ENCODE peak calls at places on chromosomes 7 and 10, in eight cellular contexts. I is endothelial cell of umbilical vein, O is A549, X is right lobe of liver, Y is transverse colon, W is esophagus squamous epithelium, N is body of pancreas, G is ovary. E is an unnamed sample.
A peak's percentile ranks its signal among the peaks of the same experiment; 100 is the strongest.

GRCh38 chr10:35503548-35503947 is 101.6 kb upstream of the GJD4 start:
- DNase-seq in I (no peak), O (no peak), X (no peak), Y (no peak), W (no peak), N (no peak), G (no peak), E (no peak)

GRCh38 chr10:13698217-13698616 is 111.5 kb downstream of the PRPF18 start:
- DNase-seq in I (no peak), O (no peak), X (no peak), Y (no peak), W (no peak), N (no peak), G (no peak), E (no peak)

GRCh38 chr10:85043207-85043606 is 714.8 kb downstream of the CCSER2 start:
- DNase-seq in I (no peak), O (no peak), X (no peak), Y (no peak), W (no peak), N (no peak), G (no peak), E (no peak)

GRCh38 chr7:55255501-55256445 is 109.4 kb upstream of the LANCL2 start:
- DNase-seq in I (peak; percentile 76), O (peak; percentile 71), X (peak; percentile 87), Y (peak; percentile 87), W (no peak), N (peak; percentile 88), G (peak; percentile 78), E (peak; percentile 86)

GRCh38 chr7:85630904-85631582 is 444.2 kb upstream of the SEMA3D start:
- DNase-seq in I (peak; percentile 69), O (no peak), X (no peak), Y (no peak), W (no peak), N (no peak), G (no peak), E (no peak)

GRCh38 chr7:36955730-36956129 is 231.4 kb upstream of the AOAH start:
- DNase-seq in I (no peak), O (no peak), X (no peak), Y (no peak), W (no peak), N (no peak), G (no peak), E (no peak)

GRCh38 chr7:47383064-47383463 is 198.8 kb downstream of the TNS3 start:
- DNase-seq in I (no peak), O (no peak), X (no peak), Y (peak; percentile 6), W (no peak), N (no peak), G (no peak), E (no peak)

GRCh38 chr10:15784662-15785300 is 65.1 kb upstream of the ITGA8 start:
- DNase-seq in I (no peak), O (no peak), X (no peak), Y (no peak), W (no peak), N (no peak), G (no peak), E (no peak)

GRCh38 chr10:63628526-63629362 is 107.5 kb downstream of the REEP3 start:
- DNase-seq in I (peak; percentile 91), O (no peak), X (peak; percentile 61), Y (peak; percentile 68), W (no peak), N (peak; percentile 59), G (peak; percentile 36), E (peak; percentile 52)

GRCh38 chr10:24446739-24447138 is 237.8 kb downstream of the KIAA1217 start:
- DNase-seq in I (no peak), O (no peak), X (no peak), Y (no peak), W (no peak), N (no peak), G (no peak), E (no peak)

GRCh38 chr10:28704771-28705170 is 27.4 kb downstream of the BAMBI start:
- DNase-seq in I (no peak), O (no peak), X (no peak), Y (no peak), W (no peak), N (no peak), G (no peak), E (no peak)

GRCh38 chr10:72056113-72056512 is 32.2 kb downstream of the SPOCK2 start:
- DNase-seq in I (no peak), O (no peak), X (no peak), Y (no peak), W (no peak), N (peak; percentile 93), G (no peak), E (no peak)

DNA sequence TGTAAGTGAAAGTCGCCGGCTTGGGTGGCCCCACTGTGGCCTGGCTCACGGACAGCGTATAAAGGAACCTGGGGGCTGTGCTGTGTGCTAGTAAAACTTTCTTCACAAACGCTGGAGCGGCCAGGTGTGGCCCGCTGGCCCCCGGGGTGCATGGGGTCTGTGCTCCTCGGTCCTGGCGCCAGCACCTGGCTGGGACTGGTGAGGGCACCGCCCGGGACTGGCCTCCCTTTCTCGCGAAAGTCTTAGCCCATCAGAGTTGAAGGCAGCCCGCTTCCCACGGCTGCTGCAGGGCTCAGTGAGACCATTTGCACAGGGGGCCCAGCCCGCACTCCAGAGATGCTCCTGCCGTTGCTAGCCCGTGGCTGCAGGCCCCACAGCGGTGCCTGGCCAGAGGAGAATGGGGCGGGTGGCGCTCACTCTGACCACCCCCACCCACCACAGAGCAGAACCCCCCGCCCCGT is 5.8 kb downstream of the PWWP2B start:
- DNase-seq in I (no peak), O (no peak), X (peak; percentile 40), Y (no peak), W (no peak), N (peak; percentile 11), G (no peak), E (no peak)
- H3K4me1 ChIP-seq in I (peaks cover 20% of the 10 kb centered on the region), O (peaks cover 14% of the 10 kb centered on the region), X (peaks cover 14% of the 10 kb centered on the region), Y (peaks cover 47% of the 10 kb centered on the region), W (peaks cover 74% of the 10 kb centered on the region), N (peaks cover 97% of the 10 kb centered on the region), G (peaks cover 16% of the 10 kb centered on the region), E (peaks cover 30% of the 10 kb centered on the region)

DNA sequence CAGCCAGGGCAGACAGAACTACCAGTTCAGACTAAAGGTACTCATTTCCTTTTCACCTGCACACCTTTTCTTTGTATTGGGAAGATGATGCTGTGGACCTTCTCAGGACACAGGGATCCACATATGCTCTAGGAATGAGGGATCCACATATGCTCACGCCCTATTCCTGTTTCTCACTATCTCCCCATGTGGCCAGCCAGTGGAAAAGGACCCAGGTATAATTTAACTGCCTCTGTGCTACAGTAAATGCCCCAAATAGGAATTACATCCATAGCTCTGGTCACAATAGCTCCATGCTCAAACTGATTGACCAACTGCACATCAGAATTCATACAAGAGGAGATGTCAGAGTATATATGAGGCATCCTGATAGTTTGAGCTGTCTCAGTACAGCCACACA is 43.8 kb downstream of the CTTNBP2 start:
- DNase-seq in I (no peak), O (peak; percentile 10), X (no peak), Y (no peak), W (no peak), N (no peak), G (no peak), E (no peak)
- TF ChIP-seq CTCF in I (no peak), O (no peak), X (no peak), Y (no peak), W (no peak), N (no peak), G (no peak), E (no peak)

GRCh38 chr7:2299131-2299829 is 15.0 kb downstream of the SNX8 start:
- DNase-seq in I (peak; percentile 78), O (no peak), X (no peak), Y (no peak), W (no peak), N (peak; percentile 16), G (no peak), E (peak; percentile 25)
- TF ChIP-seq POLR2A in I (no peak), O (no peak), X (peak; percentile 15), Y (no peak), W (no peak), N (no peak), G (no peak), E (no peak)

GRCh38 chr7:137772748-137773147 is 74.0 kb downstream of the DGKI start:
- DNase-seq in I (peak; percentile 88), O (no peak), X (no peak), Y (no peak), W (no peak), N (no peak), G (no peak), E (no peak)
- H3K4me1 ChIP-seq in I (peaks cover 10% of the 10 kb centered on the region), O (no peaks in the 10 kb centered on the region), X (no peaks in the 10 kb centered on the region), Y (no peaks in the 10 kb centered on the region), W (no peaks in the 10 kb centered on the region), N (no peaks in the 10 kb centered on the region), G (no peaks in the 10 kb centered on the region), E (no peaks in the 10 kb centered on the region)